ENCODE peak calls at places on chromosomes 12 and 14, in six cellular contexts. K is stimulated activated CD4-positive, alpha-beta T cell treated with anti-CD3 and anti-CD28 coated beads, Interleukin-15, amount 100 ng/mL, for 24 hours; T is NCI-H2107; P is cardiac fibroblast; S is brain microvascular endothelial cell; L is hippocampal formation. I is an unnamed sample.

GRCh38 chr12:110102255-110102654 is 21.9 kb upstream of the IFT81 start:
- DNase-seq in L (no peak), T (peak), S (peak), K (peak), P (peak), I (peak)

GRCh38 chr14:21940887-21941855 is 267.6 kb upstream of the OR4E1 start:
- DNase-seq in L (no peak), T (no peak), P (peak), S (no peak), K (peak), I (peak)

GRCh38 chr14:80428171-80428570 is 216.9 kb upstream of the DIO2 start:
- DNase-seq in L (no peak), T (no peak), K (no peak), P (peak), S (no peak), I (no peak)

GRCh38 chr14:68248481-68249255 is 429.1 kb downstream of the RAD51B start:
- DNase-seq in K (no peak), T (peak), S (no peak), L (peak), P (peak), I (peak)

GRCh38 chr12:47422656-47423055 is 283.2 kb downstream of the RPAP3 start:
- DNase-seq in L (no peak), K (no peak), P (no peak), S (no peak), T (no peak), I (no peak)

GRCh38 chr12:53205747-53206146 is 1.3 kb downstream of the ITGB7 start:
- DNase-seq in K (peak), T (no peak), P (peak), S (peak), L (no peak), I (peak)

GRCh38 chr12:33676866-33677265 is 237.2 kb upstream of the SYT10 start:
- DNase-seq in K (no peak), S (no peak), L (no peak), T (no peak), P (no peak), I (no peak)

GRCh38 chr12:7079826-7080125 is 12.5 kb downstream of the C1R start:
- DNase-seq in P (peak), T (no peak), S (peak), K (no peak), L (no peak), I (no peak)

GRCh38 chr12:11822071-11822818 is 172.8 kb downstream of the ETV6 start:
- DNase-seq in L (no peak), P (peak), T (no peak), S (peak), K (peak), I (peak)

GRCh38 chr12:132904718-132905328 is 17.4 kb upstream of the CHFR start:
- DNase-seq in L (no peak), T (no peak), K (peak), P (peak), S (peak), I (peak)

GRCh38 chr12:94722664-94723063 is 72.3 kb upstream of the TMCC3 start:
- DNase-seq in L (no peak), P (peak), T (no peak), K (no peak), S (no peak), I (no peak)

GRCh38 chr12:85765443-85765842 is 70.8 kb downstream of the RASSF9 start:
- DNase-seq in K (no peak), S (no peak), L (no peak), T (no peak), P (peak), I (no peak)

GRCh38 chr12:65631621-65632111 is 192.6 kb upstream of the HMGA2 start:
- DNase-seq in S (peak), P (peak), L (no peak), T (no peak), K (no peak), I (no peak)

GRCh38 chr14:24418492-24418873 is 11.0 kb downstream of the CBLN3 start:
- DNase-seq in L (no peak), S (no peak), P (peak), T (no peak), K (no peak), I (no peak)

GRCh38 chr12:96197503-96198272 is 3.5 kb downstream of the ELK3 start:
- DNase-seq in L (no peak), T (no peak), S (peak), K (no peak), P (peak), I (no peak)

GRCh38 chr14:94582851-94583250 is 1.6 kb downstream of the SERPINA5 start:
- DNase-seq in K (no peak), L (no peak), S (no peak), P (no peak), T (no peak), I (no peak)

GRCh38 chr14:100888789-100889315 is 14.7 kb downstream of the RTL1 start:
- DNase-seq in P (no peak), K (no peak), T (no peak), L (no peak), S (no peak), I (no peak)

GRCh38 chr14:54650331-54651017 is 83.5 kb downstream of the SAMD4A start:
- DNase-seq in K (no peak), P (peak), S (peak), L (peak), T (no peak), I (no peak)

GRCh38 chr12:29226621-29227020 is 77.5 kb downstream of the FAR2 start:
- DNase-seq in S (no peak), T (no peak), L (no peak), P (peak), K (no peak), I (no peak)

GRCh38 chr14:74763803-74764531 is 851 bp downstream of the YLPM1 start:
- DNase-seq in L (no peak), S (peak), K (peak), P (peak), T (peak), I (peak)

GRCh38 chr12:56897844-56898341 is 36.3 kb downstream of the SDR9C7 start:
- DNase-seq in L (no peak), S (no peak), T (no peak), K (no peak), P (peak), I (no peak)

GRCh38 chr14:103443106-103443505 is 57.9 kb downstream of the MARK3 start:
- DNase-seq in T (no peak), P (no peak), S (no peak), L (no peak), K (no peak), I (no peak)

GRCh38 chr12:120639771-120640721 is at the start of gene CABP1:
- DNase-seq in P (no peak), S (no peak), L (no peak), T (no peak), K (peak), I (peak)

GRCh38 chr12:63922446-63922845 is 77.9 kb downstream of the SRGAP1 start:
- DNase-seq in L (no peak), K (no peak), S (peak), P (peak), T (no peak), I (no peak)

GRCh38 chr12:12723681-12724420 is 6.7 kb downstream of the CDKN1B start:
- DNase-seq in P (peak), S (no peak), K (peak), L (no peak), T (no peak), I (peak)

GRCh38 chr12:24895612-24896011 is 53.3 kb downstream of the BCAT1 start:
- DNase-seq in P (peak), K (no peak), S (no peak), L (no peak), T (no peak), I (no peak)

GRCh38 chr14:104826197-104826857 is 25.4 kb downstream of the ZBTB42 start:
- DNase-seq in T (peak), K (peak), S (peak), L (peak), P (peak), I (peak)

GRCh38 chr12:63940295-63940997 is 95.9 kb downstream of the SRGAP1 start:
- DNase-seq in L (peak), T (no peak), P (no peak), K (no peak), S (no peak), I (no peak)

GRCh38 chr14:102828201-102828600 is 51.0 kb downstream of the TRAF3 start:
- DNase-seq in S (no peak), P (no peak), T (no peak), K (no peak), L (no peak), I (no peak)

GRCh38 chr12:81942588-81942987 is 183.4 kb upstream of the PPFIA2 start:
- DNase-seq in T (no peak), S (no peak), L (no peak), P (no peak), K (no peak), I (peak)

GRCh38 chr12:92292016-92292415 is 146.4 kb upstream of the BTG1 start:
- DNase-seq in L (no peak), S (no peak), T (no peak), K (no peak), P (no peak), I (no peak)

GRCh38 chr14:32193532-32193931 is 8.3 kb upstream of the RNU6-7 start:
- DNase-seq in K (no peak), L (no peak), T (no peak), P (no peak), S (no peak), I (no peak)